ENCODE peak calls at places on chromosomes 4 and X, in seven cellular contexts. One of them, this sample, is unnamed.

GRCh38 chrX:139889760-139890159 is 43.1 kb downstream of the ATP11C start:
- DNase-seq in GM12878: no peak
- DNase-seq in ovary: no peak
- DNase-seq in breast epithelium: no peak
- DNase-seq in sigmoid colon: no peak
- DNase-seq in suprapubic skin: no peak
- DNase-seq in heart left ventricle: no peak
- DNase-seq in this sample: no peak

GRCh38 chrX:13685126-13685763 is 3.7 kb upstream of the RAB9A start:
- DNase-seq in breast epithelium: no peak
- DNase-seq in GM12878: no peak
- DNase-seq in suprapubic skin: no peak
- DNase-seq in sigmoid colon: no peak
- DNase-seq in heart left ventricle: no peak
- DNase-seq in ovary: no peak
- DNase-seq in this sample: no peak

GRCh38 chr4:16450724-16451123 is 224.5 kb upstream of the TAPT1 start:
- DNase-seq in heart left ventricle: no peak
- DNase-seq in ovary: no peak
- DNase-seq in breast epithelium: no peak
- DNase-seq in GM12878: no peak
- DNase-seq in sigmoid colon: no peak
- DNase-seq in suprapubic skin: no peak
- DNase-seq in this sample: no peak

GRCh38 chr4:172844556-172844955 is 324.1 kb upstream of the GALNT7 start:
- DNase-seq in sigmoid colon: no peak
- DNase-seq in GM12878: no peak
- DNase-seq in heart left ventricle: no peak
- DNase-seq in ovary: no peak
- DNase-seq in breast epithelium: no peak
- DNase-seq in suprapubic skin: no peak
- DNase-seq in this sample: no peak

GRCh38 chr4:136725286-136726081 is 806.8 kb downstream of the PCDH18 start:
- DNase-seq in GM12878: no peak
- DNase-seq in ovary: no peak
- DNase-seq in sigmoid colon: no peak
- DNase-seq in breast epithelium: no peak
- DNase-seq in heart left ventricle: no peak
- DNase-seq in suprapubic skin: no peak
- DNase-seq in this sample: no peak

GRCh38 chrX:10988653-10989052 is 122.5 kb upstream of the HCCS start:
- DNase-seq in suprapubic skin: no peak
- DNase-seq in breast epithelium: no peak
- DNase-seq in sigmoid colon: no peak
- DNase-seq in GM12878: no peak
- DNase-seq in ovary: no peak
- DNase-seq in heart left ventricle: no peak
- DNase-seq in this sample: no peak

GRCh38 chr4:77177196-77177595 is 20.2 kb downstream of the CCNG2 start:
- DNase-seq in GM12878: no peak
- DNase-seq in ovary: no peak
- DNase-seq in breast epithelium: no peak
- DNase-seq in suprapubic skin: no peak
- DNase-seq in sigmoid colon: no peak
- DNase-seq in heart left ventricle: no peak
- DNase-seq in this sample: no peak

GRCh38 chr4:81454498-81454897 is 17.2 kb downstream of the RASGEF1B start:
- DNase-seq in ovary: no peak
- DNase-seq in GM12878: no peak
- DNase-seq in sigmoid colon: no peak
- DNase-seq in heart left ventricle: no peak
- DNase-seq in breast epithelium: no peak
- DNase-seq in suprapubic skin: no peak
- DNase-seq in this sample: no peak

GRCh38 chr4:8688041-8688907 is 95.7 kb downstream of the CPZ start:
- DNase-seq in suprapubic skin: no peak
- DNase-seq in heart left ventricle: no peak
- DNase-seq in ovary: no peak
- DNase-seq in GM12878: no peak
- DNase-seq in breast epithelium: peak; percentile 33
- DNase-seq in sigmoid colon: peak; percentile 48
- DNase-seq in this sample: no peak

GRCh38 chr4:3340038-3340702 is 47.3 kb downstream of the RGS12 start:
- DNase-seq in ovary: no peak
- DNase-seq in sigmoid colon: no peak
- DNase-seq in heart left ventricle: no peak
- DNase-seq in suprapubic skin: no peak
- DNase-seq in GM12878: no peak
- DNase-seq in breast epithelium: no peak
- DNase-seq in this sample: peak; percentile 81

GRCh38 chr4:147354271-147354670 is 126.6 kb upstream of the EDNRA start:
- DNase-seq in ovary: no peak
- DNase-seq in heart left ventricle: no peak
- DNase-seq in suprapubic skin: no peak
- DNase-seq in breast epithelium: no peak
- DNase-seq in sigmoid colon: no peak
- DNase-seq in GM12878: no peak
- DNase-seq in this sample: no peak

GRCh38 chr4:73853246-73853704 is at the start of gene PF4V1:
- DNase-seq in breast epithelium: no peak
- DNase-seq in suprapubic skin: peak; percentile 79
- DNase-seq in sigmoid colon: peak; percentile 69
- DNase-seq in ovary: peak; percentile 24
- DNase-seq in GM12878: no peak
- DNase-seq in heart left ventricle: no peak
- DNase-seq in this sample: peak; percentile 82

GRCh38 chr4:88964450-88964849 is 92.5 kb downstream of the FAM13A start:
- DNase-seq in heart left ventricle: no peak
- DNase-seq in ovary: no peak
- DNase-seq in GM12878: no peak
- DNase-seq in breast epithelium: no peak
- DNase-seq in sigmoid colon: no peak
- DNase-seq in suprapubic skin: no peak
- DNase-seq in this sample: no peak

GRCh38 chrX:110081740-110082139 is 78.8 kb downstream of the TMEM164 start:
- DNase-seq in ovary: peak; percentile 31
- DNase-seq in GM12878: no peak
- DNase-seq in sigmoid colon: peak; percentile 72
- DNase-seq in suprapubic skin: no peak
- DNase-seq in heart left ventricle: peak; percentile 32
- DNase-seq in breast epithelium: no peak
- DNase-seq in this sample: no peak

GRCh38 chrX:39261446-39262147 is 460.3 kb downstream of the MID1IP1 start:
- DNase-seq in heart left ventricle: peak; percentile 7
- DNase-seq in GM12878: no peak
- DNase-seq in ovary: no peak
- DNase-seq in suprapubic skin: no peak
- DNase-seq in breast epithelium: no peak
- DNase-seq in sigmoid colon: no peak
- DNase-seq in this sample: no peak

GRCh38 chr4:2417196-2417764 is 1.2 kb downstream of the ZFYVE28 start:
- DNase-seq in ovary: no peak
- DNase-seq in sigmoid colon: no peak
- DNase-seq in heart left ventricle: no peak
- DNase-seq in breast epithelium: no peak
- DNase-seq in suprapubic skin: no peak
- DNase-seq in GM12878: no peak
- DNase-seq in this sample: no peak

GRCh38 chr4:73181231-73181630 is 77.4 kb downstream of the ANKRD17 start:
- DNase-seq in breast epithelium: no peak
- DNase-seq in suprapubic skin: no peak
- DNase-seq in ovary: no peak
- DNase-seq in sigmoid colon: no peak
- DNase-seq in GM12878: no peak
- DNase-seq in heart left ventricle: no peak
- DNase-seq in this sample: no peak

GRCh38 chr4:53653484-53654053 is 62.3 kb upstream of the LNX1 start:
- DNase-seq in GM12878: peak; percentile 74
- DNase-seq in suprapubic skin: no peak
- DNase-seq in sigmoid colon: no peak
- DNase-seq in ovary: no peak
- DNase-seq in heart left ventricle: no peak
- DNase-seq in breast epithelium: no peak
- DNase-seq in this sample: no peak
- TF ChIP-seq CTCF in GM12878: peak; percentile 21
- TF ChIP-seq CTCF in suprapubic skin: no peak
- TF ChIP-seq CTCF in sigmoid colon: no peak
- TF ChIP-seq CTCF in ovary: no peak
- TF ChIP-seq CTCF in heart left ventricle: no peak
- TF ChIP-seq CTCF in breast epithelium: peak; percentile 25
- TF ChIP-seq CTCF in this sample: no peak

GRCh38 chrX:104151037-104151436 is 5.8 kb downstream of the SLC25A53 start:
- DNase-seq in sigmoid colon: no peak
- DNase-seq in GM12878: no peak
- DNase-seq in ovary: no peak
- DNase-seq in heart left ventricle: no peak
- DNase-seq in suprapubic skin: no peak
- DNase-seq in breast epithelium: no peak
- DNase-seq in this sample: no peak

GRCh38 chrX:104156630-104157529 is at the start of gene SLC25A53:
- DNase-seq in heart left ventricle: peak; percentile 82
- DNase-seq in sigmoid colon: peak; percentile 84
- DNase-seq in suprapubic skin: peak; percentile 87
- DNase-seq in ovary: peak; percentile 72
- DNase-seq in GM12878: peak; percentile 69
- DNase-seq in breast epithelium: peak; percentile 74
- DNase-seq in this sample: peak; percentile 94
- TF ChIP-seq POLR2A in heart left ventricle: no peak
- TF ChIP-seq POLR2A in sigmoid colon: peak; percentile 40
- TF ChIP-seq POLR2A in suprapubic skin: peak; percentile 28
- TF ChIP-seq POLR2A in ovary: peak; percentile 43
- TF ChIP-seq POLR2A in GM12878: peak; percentile 80
- TF ChIP-seq POLR2A in breast epithelium: no peak
- TF ChIP-seq POLR2A in this sample: no peak

DNA sequence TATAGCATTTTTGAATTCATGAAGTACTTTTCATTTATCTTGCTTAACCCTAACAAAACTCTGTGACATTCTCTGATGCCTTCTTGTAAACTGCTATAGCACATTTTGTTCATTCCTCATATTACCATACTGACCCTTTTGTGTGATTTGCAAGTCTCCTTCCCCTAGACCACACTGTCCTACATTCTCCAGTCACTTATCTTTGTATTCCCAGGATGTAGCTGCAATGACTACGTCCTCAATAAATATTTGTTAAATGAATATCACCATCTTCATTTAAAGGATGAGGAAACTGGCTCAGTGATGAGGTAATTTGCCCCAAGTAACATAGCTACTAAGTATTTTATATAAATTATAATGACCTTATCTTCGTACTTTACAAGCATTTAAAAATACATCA is 11.9 kb downstream of the HUWE1 start:
- DNase-seq in ovary: no peak
- DNase-seq in breast epithelium: no peak
- DNase-seq in suprapubic skin: no peak
- DNase-seq in sigmoid colon: no peak
- DNase-seq in heart left ventricle: no peak
- DNase-seq in GM12878: no peak
- DNase-seq in this sample: no peak
- TF ChIP-seq CTCF in ovary: no peak
- TF ChIP-seq CTCF in breast epithelium: no peak
- TF ChIP-seq CTCF in suprapubic skin: no peak
- TF ChIP-seq CTCF in sigmoid colon: no peak
- TF ChIP-seq CTCF in heart left ventricle: no peak
- TF ChIP-seq CTCF in GM12878: no peak
- TF ChIP-seq CTCF in this sample: no peak

GRCh38 chrX:107729558-107730297 is 45.9 kb downstream of the TSC22D3 start:
- DNase-seq in heart left ventricle: peak; percentile 72
- DNase-seq in sigmoid colon: no peak
- DNase-seq in suprapubic skin: no peak
- DNase-seq in GM12878: no peak
- DNase-seq in ovary: peak; percentile 69
- DNase-seq in breast epithelium: no peak
- DNase-seq in this sample: no peak

GRCh38 chrX:107724653-107725052 is 50.9 kb downstream of the TSC22D3 start:
- DNase-seq in GM12878: no peak
- DNase-seq in sigmoid colon: no peak
- DNase-seq in ovary: no peak
- DNase-seq in heart left ventricle: no peak
- DNase-seq in breast epithelium: no peak
- DNase-seq in suprapubic skin: no peak
- DNase-seq in this sample: no peak

GRCh38 chrX:107725761-107726555 is 49.6 kb downstream of the TSC22D3 start:
- DNase-seq in breast epithelium: no peak
- DNase-seq in ovary: peak; percentile 47
- DNase-seq in suprapubic skin: no peak
- DNase-seq in heart left ventricle: no peak
- DNase-seq in GM12878: no peak
- DNase-seq in sigmoid colon: no peak
- DNase-seq in this sample: no peak

GRCh38 chrX:107728342-107729099 is 47.1 kb downstream of the TSC22D3 start:
- DNase-seq in sigmoid colon: no peak
- DNase-seq in heart left ventricle: peak; percentile 28
- DNase-seq in suprapubic skin: no peak
- DNase-seq in breast epithelium: no peak
- DNase-seq in ovary: no peak
- DNase-seq in GM12878: no peak
- DNase-seq in this sample: no peak

DNA sequence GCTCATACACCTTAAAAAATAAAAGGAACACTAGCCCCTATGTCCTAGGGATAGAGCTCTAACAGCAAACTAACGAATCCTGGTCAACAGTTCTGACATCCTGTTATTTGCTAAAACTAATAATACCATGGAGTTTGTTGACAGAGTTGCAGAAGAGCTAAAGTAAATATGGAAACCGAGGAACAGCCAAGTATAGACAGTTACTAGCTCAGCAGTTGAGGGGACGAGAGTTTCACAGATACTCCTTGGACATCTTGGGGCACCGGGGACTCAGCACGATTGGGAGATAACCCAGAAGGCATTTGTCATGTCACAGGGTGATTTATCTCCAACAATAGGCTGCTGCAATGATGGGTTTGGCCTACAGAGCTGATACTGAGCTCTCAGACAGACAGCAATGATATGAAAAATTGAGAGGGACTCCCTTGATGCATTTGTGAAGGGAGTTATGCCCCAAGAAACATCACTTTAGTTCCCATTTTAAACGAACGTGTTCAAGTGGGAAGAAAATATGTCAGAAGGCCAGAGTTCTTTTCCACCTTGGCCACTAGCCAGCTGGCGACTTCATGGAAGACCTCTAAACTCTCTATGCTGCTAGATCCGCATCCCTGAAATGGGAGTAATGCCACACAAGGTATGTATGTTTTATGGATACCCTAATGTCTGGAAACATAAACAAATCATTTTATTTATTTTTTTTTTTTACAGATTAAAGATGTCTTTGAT is 48.6 kb downstream of the TSC22D3 start:
- DNase-seq in heart left ventricle: no peak
- DNase-seq in ovary: no peak
- DNase-seq in breast epithelium: no peak
- DNase-seq in suprapubic skin: no peak
- DNase-seq in GM12878: no peak
- DNase-seq in sigmoid colon: no peak
- DNase-seq in this sample: no peak
- TF ChIP-seq POLR2A in heart left ventricle: no peak
- TF ChIP-seq POLR2A in ovary: no peak
- TF ChIP-seq POLR2A in breast epithelium: no peak
- TF ChIP-seq POLR2A in suprapubic skin: no peak
- TF ChIP-seq POLR2A in GM12878: no peak
- TF ChIP-seq POLR2A in sigmoid colon: no peak
- TF ChIP-seq POLR2A in this sample: no peak